ENCODE peak calls at places on chromosomes 3 and 15, in four cellular contexts. D is GM12865, A is fibroblast of mammary gland, E is astrocyte. T is an unnamed sample.
A peak's percentile ranks its signal among the peaks of the same experiment; 100 is the strongest.

GRCh38 chr3:48507256-48508061 is 3.5 kb upstream of the SHISA5 start:
- DNase-seq in E (peak; percentile 75), D (peak; percentile 80), A (peak; percentile 55), T (peak; percentile 50)

GRCh38 chr3:171125010-171125409 is 98.5 kb upstream of the SLC2A2 start:
- DNase-seq in A (no peak), E (peak; percentile 60), D (no peak), T (peak; percentile 81)

GRCh38 chr3:8769088-8769822 is at the start of gene OXTR:
- DNase-seq in A (peak; percentile 62), E (peak; percentile 77), D (peak; percentile 82), T (peak; percentile 79)

GRCh38 chr3:42229942-42230688 is 35.9 kb downstream of the CCK start:
- DNase-seq in A (peak; percentile 62), D (peak; percentile 30), E (peak; percentile 20), T (peak; percentile 75)

GRCh38 chr3:100007313-100007712 is 107.0 kb downstream of the FILIP1L start:
- DNase-seq in D (no peak), A (no peak), E (no peak), T (no peak)

GRCh38 chr3:131796558-131796957 is 238.3 kb downstream of the CPNE4 start:
- DNase-seq in E (no peak), A (no peak), D (peak; percentile 60), T (no peak)

GRCh38 chr3:31066999-31067398 is 172.5 kb upstream of the GADL1 start:
- DNase-seq in E (peak; percentile 99), A (peak; percentile 99), D (no peak), T (peak; percentile 99)

GRCh38 chr15:88378259-88378658 is 88.9 kb downstream of the MRPL46 start:
- DNase-seq in E (peak; percentile 85), A (peak; percentile 25), D (no peak), T (peak; percentile 47)

GRCh38 chr3:195163719-195164572 is 107.0 kb downstream of the XXYLT1 start:
- DNase-seq in D (no peak), E (no peak), A (no peak), T (no peak)

GRCh38 chr15:41989573-41990242 is 17.4 kb upstream of the EHD4 start:
- DNase-seq in E (peak; percentile 21), D (peak; percentile 82), A (peak; percentile 67), T (peak; percentile 76)

GRCh38 chr3:56468184-56469106 is at the start of gene ERC2:
- DNase-seq in E (peak; percentile 6), A (peak; percentile 4), D (no peak), T (peak; percentile 6)

GRCh38 chr3:46266598-46266997 is 24.3 kb downstream of the CCR3 start:
- DNase-seq in D (no peak), A (no peak), E (no peak), T (no peak)

GRCh38 chr15:41811432-41812195 is 16.3 kb upstream of the JMJD7 start:
- DNase-seq in E (peak; percentile 51), D (peak; percentile 81), A (peak; percentile 83), T (peak; percentile 90)

GRCh38 chr3:124766113-124767095 is 36.2 kb downstream of the UMPS start:
- DNase-seq in E (no peak), A (no peak), D (no peak), T (no peak)

GRCh38 chr15:37038716-37039106 is 61.6 kb downstream of the MEIS2 start:
- DNase-seq in A (no peak), E (no peak), D (no peak), T (no peak)

GRCh38 chr15:78691167-78691872 is 50.3 kb upstream of the CHRNB4 start:
- DNase-seq in E (no peak), D (no peak), A (no peak), T (no peak)

GRCh38 chr3:195394024-195394423 is 48.8 kb downstream of the ACAP2 start:
- DNase-seq in A (no peak), D (peak; percentile 52), E (no peak), T (no peak)

GRCh38 chr3:153669527-153669926 is 451.7 kb upstream of the ARHGEF26 start:
- DNase-seq in E (no peak), A (no peak), D (no peak), T (no peak)

GRCh38 chr3:183687705-183688104 is 9.9 kb upstream of the YEATS2 start:
- DNase-seq in A (no peak), D (no peak), E (no peak), T (no peak)

GRCh38 chr3:195240939-195241338 is 30.0 kb downstream of the XXYLT1 start:
- DNase-seq in D (no peak), E (no peak), A (no peak), T (no peak)

GRCh38 chr15:90126457-90127435 is 24.5 kb upstream of the IDH2 start:
- DNase-seq in A (no peak), E (no peak), D (no peak), T (no peak)

GRCh38 chr15:37764733-37765191 is 169.7 kb upstream of the TMCO5A start:
- DNase-seq in E (peak; percentile 34), D (peak; percentile 31), A (peak; percentile 83), T (peak; percentile 83)

GRCh38 chr3:43296565-43296964 is 10.2 kb downstream of the SNRK start:
- DNase-seq in D (peak; percentile 66), E (no peak), A (no peak), T (peak; percentile 23)

GRCh38 chr3:52238761-52239701 is at the start of gene TWF2:
- DNase-seq in D (peak; percentile 89), E (peak; percentile 50), A (peak; percentile 70), T (peak; percentile 74)

GRCh38 chr3:52126500-52126899 is 27.7 kb downstream of the POC1A start:
- DNase-seq in E (no peak), D (no peak), A (peak; percentile 20), T (no peak)

GRCh38 chr15:72229076-72229946 is 1.7 kb downstream of the PKM start:
- DNase-seq in E (peak; percentile 49), A (peak; percentile 92), D (peak; percentile 75), T (peak; percentile 83)

GRCh38 chr3:196694202-196694638 is 17.8 kb downstream of the CEP19 start:
- DNase-seq in A (peak; percentile 27), D (no peak), E (no peak), T (peak; percentile 35)
- TF ChIP-seq CTCF in A (peak; percentile 10), D (no peak), E (no peak), T (no peak)

GRCh38 chr3:185280572-185281365 is 26.9 kb upstream of the EHHADH start:
- DNase-seq in D (peak; percentile 66), A (peak; percentile 74), E (peak; percentile 53), T (peak; percentile 72)

GRCh38 chr3:185283374-185283935 is 29.6 kb upstream of the EHHADH start:
- DNase-seq in D (no peak), A (peak; percentile 15), E (peak; percentile 45), T (peak; percentile 37)

GRCh38 chr3:185282696-185283373 is 29.0 kb upstream of the EHHADH start:
- DNase-seq in D (peak; percentile 96), E (peak; percentile 90), A (peak; percentile 90), T (peak; percentile 92)

GRCh38 chr3:185276415-185276814 is 22.6 kb upstream of the EHHADH start:
- DNase-seq in A (no peak), E (no peak), D (no peak), T (no peak)

DNA sequence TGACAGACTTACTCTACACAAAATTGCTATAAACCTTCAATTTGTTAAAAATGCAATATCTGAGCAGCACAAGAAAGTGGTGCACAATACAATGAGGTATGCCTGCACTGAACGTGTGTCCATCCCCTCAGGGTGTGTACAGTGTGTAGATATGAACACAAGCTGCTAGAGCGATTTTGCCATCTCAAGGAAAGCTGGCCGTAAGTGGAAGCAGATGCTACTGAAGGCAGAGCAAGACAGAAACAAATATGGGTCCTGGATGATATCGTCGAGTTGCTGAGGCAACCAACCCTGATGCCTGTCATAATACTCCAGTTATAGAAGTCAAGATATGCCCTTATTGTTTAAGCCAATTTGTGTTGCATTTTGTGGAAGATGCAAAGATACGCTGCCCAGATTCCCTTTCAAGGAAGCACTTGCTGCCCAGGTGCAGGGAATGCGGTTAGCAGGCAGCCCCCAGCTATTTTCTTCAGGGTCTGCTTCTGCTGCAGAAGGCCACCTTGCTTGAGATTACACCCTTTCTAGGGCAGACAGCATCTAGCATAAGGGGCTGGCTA is 25.8 kb upstream of the EHHADH start:
- DNase-seq in A (no peak), E (no peak), D (no peak), T (no peak)
- H3K4me3 ChIP-seq in A (no peak overlapping the region), E (no peak overlapping the region), D (no peak overlapping the region), T (no peak overlapping the region)

DNA sequence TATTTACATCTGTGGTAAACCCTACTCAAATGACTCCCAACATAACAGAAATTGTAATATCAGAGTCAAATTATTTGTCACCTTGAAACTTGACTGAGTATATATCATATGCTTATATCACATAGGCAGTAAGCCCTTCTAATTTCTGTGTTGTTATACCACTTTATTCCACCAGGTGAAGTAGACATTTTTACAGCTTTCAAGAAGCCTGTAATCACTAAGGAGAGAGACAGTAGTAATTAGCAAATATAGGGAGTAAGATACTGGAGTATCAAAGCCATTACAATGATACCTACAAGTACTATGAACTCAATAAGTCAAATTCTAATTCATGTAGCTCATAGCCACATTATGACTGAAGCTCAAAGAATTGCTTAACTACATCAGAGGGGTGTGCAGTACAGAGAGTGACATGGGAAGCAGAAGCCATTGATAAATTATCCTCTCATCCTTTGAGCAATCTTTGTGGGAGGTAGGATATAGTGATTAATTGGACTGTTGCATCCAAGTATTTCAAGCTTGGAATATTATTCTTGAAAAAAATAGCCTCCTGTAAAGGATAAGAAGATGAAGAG is 1005.8 kb downstream of the ZPLD1 start:
- DNase-seq in E (peak; percentile 44), D (peak; percentile 11), A (no peak), T (no peak)
- TF ChIP-seq CTCF in E (peak; percentile 27), D (peak; percentile 13), A (no peak), T (no peak)

DNA sequence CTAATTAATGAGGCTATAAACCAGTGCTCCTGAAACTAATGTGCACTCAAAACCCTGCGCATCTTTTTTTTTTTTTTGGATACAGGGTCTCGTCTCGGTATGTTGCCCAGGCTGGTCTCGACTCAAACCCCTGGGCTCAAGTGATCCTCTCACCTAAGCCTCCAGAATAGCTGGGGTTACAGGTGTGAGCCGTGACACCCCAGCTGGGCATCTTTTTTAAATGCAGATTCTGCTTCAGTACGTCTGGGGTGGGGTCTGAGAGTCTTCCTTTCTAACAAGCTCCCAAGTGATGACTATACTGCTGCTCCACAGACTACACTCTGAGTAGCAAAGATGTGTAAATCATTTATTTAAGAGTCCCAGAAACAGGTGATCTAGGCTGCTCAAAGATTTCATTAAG is 73.0 kb downstream of the BFSP2 start:
- DNase-seq in A (no peak), D (no peak), E (no peak), T (no peak)
- H3K4me3 ChIP-seq in A (no peak overlapping the region), D (no peak overlapping the region), E (no peak overlapping the region), T (no peak overlapping the region)

GRCh38 chr3:76582098-76582497 is 457.8 kb upstream of the ROBO2 start:
- DNase-seq in D (no peak), A (no peak), E (no peak), T (no peak)

GRCh38 chr3:76582632-76583378 is 457.1 kb upstream of the ROBO2 start:
- DNase-seq in D (no peak), A (peak; percentile 24), E (no peak), T (no peak)

GRCh38 chr3:76586471-76586870 is 453.4 kb upstream of the ROBO2 start:
- DNase-seq in E (no peak), D (no peak), A (no peak), T (no peak)

GRCh38 chr3:76585794-76586392 is 454.0 kb upstream of the ROBO2 start:
- DNase-seq in D (peak; percentile 24), E (no peak), A (peak; percentile 3), T (peak; percentile 1)
- TF ChIP-seq CTCF in D (peak; percentile 40), E (peak; percentile 59), A (peak; percentile 52), T (peak; percentile 32)